ENCODE peak calls at places on chromosomes 3 and 15, in seven cellular contexts. A is mesenchymal stem cell, U is H9, C is H1, S is mesendoderm, K is IMR-90, L is trophoblast cell. F is an unnamed sample.

GRCh38 chr15:50669611-50670010 is 17.0 kb downstream of the TRPM7 start:
- DNase-seq in A (no peak), U (no peak), C (no peak), S (no peak), K (no peak), L (no peak), F (no peak)

GRCh38 chr3:52444860-52445793 is at the start of gene SEMA3G:
- DNase-seq in A (peak), U (peak), C (peak), S (peak), K (peak), L (peak), F (no peak)

GRCh38 chr3:79824166-79824565 is 56.4 kb upstream of the ROBO1 start:
- DNase-seq in A (no peak), U (no peak), C (no peak), S (no peak), K (no peak), L (no peak), F (no peak)

GRCh38 chr15:50241684-50242450 is 23.7 kb downstream of the HDC start:
- DNase-seq in A (peak), U (no peak), C (no peak), S (no peak), K (peak), L (no peak), F (no peak)

GRCh38 chr3:58170376-58170775 is 40.4 kb downstream of the DNASE1L3 start:
- DNase-seq in A (no peak), U (no peak), C (no peak), S (no peak), K (no peak), L (no peak), F (no peak)

GRCh38 chr3:32102289-32102688 is 4.1 kb upstream of the GPD1L start:
- DNase-seq in A (peak), U (no peak), C (no peak), S (no peak), K (no peak), L (no peak), F (no peak)

GRCh38 chr3:117856354-117856753 is 1146.8 kb downstream of the TUSC7 start:
- DNase-seq in A (no peak), U (no peak), C (no peak), S (no peak), K (no peak), L (no peak), F (no peak)

GRCh38 chr3:157104928-157105652 is 54.9 kb downstream of the CCNL1 start:
- DNase-seq in A (no peak), U (peak), C (no peak), S (peak), K (no peak), L (no peak), F (no peak)

GRCh38 chr3:98787181-98787580 is 24.0 kb downstream of the ST3GAL6 start:
- DNase-seq in A (no peak), U (no peak), C (no peak), S (no peak), K (no peak), L (no peak), F (no peak)

GRCh38 chr3:42025388-42026138 is 63.7 kb upstream of the ULK4 start:
- DNase-seq in A (peak), U (peak), C (no peak), S (peak), K (peak), L (peak), F (peak)

GRCh38 chr3:129416408-129416807 is 12.0 kb downstream of the EFCAB12 start:
- DNase-seq in A (no peak), U (no peak), C (no peak), S (no peak), K (no peak), L (no peak), F (no peak)

GRCh38 chr15:31352283-31352880 is 25.7 kb downstream of the KLF13 start:
- DNase-seq in A (no peak), U (no peak), C (no peak), S (no peak), K (peak), L (no peak), F (no peak)

GRCh38 chr15:100049483-100049882 is 292.3 kb downstream of the ADAMTS17 start:
- DNase-seq in A (no peak), U (no peak), C (no peak), S (no peak), K (no peak), L (no peak), F (no peak)

GRCh38 chr15:31499953-31500808 is 173.5 kb downstream of the KLF13 start:
- DNase-seq in A (no peak), U (peak), C (no peak), S (peak), K (no peak), L (no peak), F (no peak)

GRCh38 chr15:39640665-39641064 is 59.8 kb downstream of the THBS1 start:
- DNase-seq in A (no peak), U (no peak), C (no peak), S (no peak), K (no peak), L (no peak), F (no peak)

GRCh38 chr3:194536883-194537637 is 50.3 kb upstream of the ATP13A3 start:
- DNase-seq in A (peak), U (no peak), C (no peak), S (no peak), K (peak), L (no peak), F (no peak)

GRCh38 chr3:61081554-61081953 is 169.7 kb downstream of the FHIT start:
- DNase-seq in A (no peak), U (no peak), C (no peak), S (no peak), K (no peak), L (no peak), F (no peak)

GRCh38 chr3:178669046-178669445 is 132.8 kb downstream of the KCNMB2 start:
- DNase-seq in A (peak), U (no peak), C (no peak), S (peak), K (no peak), L (no peak), F (no peak)

GRCh38 chr3:127629462-127630403 is 748 bp downstream of the PODXL2 start:
- DNase-seq in A (no peak), U (no peak), C (no peak), S (no peak), K (no peak), L (no peak), F (no peak)

GRCh38 chr3:88188436-88188835 is 38.7 kb downstream of the C3orf38 start:
- DNase-seq in A (peak), U (no peak), C (no peak), S (no peak), K (no peak), L (peak), F (no peak)

GRCh38 chr3:161273589-161274218 is 52.6 kb downstream of the NMD3 start:
- DNase-seq in A (peak), U (no peak), C (no peak), S (peak), K (peak), L (peak), F (peak)

GRCh38 chr15:66399276-66399675 is 12.6 kb downstream of the MAP2K1 start:
- DNase-seq in A (no peak), U (no peak), C (no peak), S (no peak), K (no peak), L (no peak), F (no peak)

GRCh38 chr15:68391084-68391483 is 40.9 kb downstream of the ITGA11 start:
- DNase-seq in A (no peak), U (peak), C (no peak), S (no peak), K (no peak), L (no peak), F (no peak)

GRCh38 chr3:111712294-111713180 is 117.4 kb upstream of the ZBED2 start:
- DNase-seq in A (no peak), U (no peak), C (no peak), S (peak), K (no peak), L (peak), F (no peak)

GRCh38 chr3:37053753-37054152 is 60.4 kb downstream of the MLH1 start:
- DNase-seq in A (no peak), U (no peak), C (no peak), S (no peak), K (no peak), L (no peak), F (no peak)

GRCh38 chr3:51709004-51709420 is 2.1 kb downstream of the GRM2 start:
- DNase-seq in A (no peak), U (peak), C (no peak), S (no peak), K (no peak), L (no peak), F (no peak)

GRCh38 chr3:22361465-22361864 is 610.5 kb upstream of the ZNF385D start:
- DNase-seq in A (no peak), U (no peak), C (no peak), S (no peak), K (no peak), L (no peak), F (no peak)

GRCh38 chr3:112333002-112333385 is at the start of gene CD200:
- DNase-seq in A (peak), U (peak), C (no peak), S (peak), K (peak), L (peak), F (peak)

DNA sequence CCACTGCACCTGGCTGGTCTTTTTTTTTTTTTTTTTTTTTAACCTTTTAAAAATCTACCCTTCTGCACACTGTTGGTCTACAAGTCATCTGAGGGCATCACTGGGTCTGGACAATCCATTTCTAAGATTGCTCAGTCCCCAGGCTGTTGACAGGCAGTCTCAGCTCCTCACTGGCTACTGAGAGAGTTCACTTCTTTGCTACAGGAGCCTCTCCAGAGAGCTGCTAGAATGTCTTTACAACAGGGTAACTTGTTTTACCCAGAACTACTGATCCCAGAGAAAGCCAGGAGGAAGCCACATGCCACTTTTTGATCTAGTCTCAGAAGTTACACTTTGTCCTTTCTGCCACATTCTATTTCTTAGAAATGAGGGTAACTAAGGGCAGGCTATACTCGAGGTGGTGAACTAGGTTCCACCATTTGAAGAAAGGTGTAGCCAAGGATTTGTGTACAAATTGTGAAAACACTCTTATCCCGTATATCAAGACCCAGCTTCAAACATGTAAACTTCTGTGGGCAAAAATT is 5.7 kb upstream of the CCNB2 start:
- DNase-seq in A (no peak), U (no peak), C (no peak), S (no peak), K (no peak), L (no peak), F (no peak)
- H3K27ac ChIP-seq in A (no peak), U (no peak), C (no peak), S (no peak), K (no peak), L (no peak), F (no peak)

GRCh38 chr3:151612119-151612518 is 121.6 kb upstream of the AADACL2 start:
- DNase-seq in A (no peak), U (no peak), C (no peak), S (no peak), K (no peak), L (no peak), F (no peak)
- H2AK5ac ChIP-seq in A (no peak), U (no peak), C (no peak), S (no peak), K (no peak), L (no peak), F (no peak)

DNA sequence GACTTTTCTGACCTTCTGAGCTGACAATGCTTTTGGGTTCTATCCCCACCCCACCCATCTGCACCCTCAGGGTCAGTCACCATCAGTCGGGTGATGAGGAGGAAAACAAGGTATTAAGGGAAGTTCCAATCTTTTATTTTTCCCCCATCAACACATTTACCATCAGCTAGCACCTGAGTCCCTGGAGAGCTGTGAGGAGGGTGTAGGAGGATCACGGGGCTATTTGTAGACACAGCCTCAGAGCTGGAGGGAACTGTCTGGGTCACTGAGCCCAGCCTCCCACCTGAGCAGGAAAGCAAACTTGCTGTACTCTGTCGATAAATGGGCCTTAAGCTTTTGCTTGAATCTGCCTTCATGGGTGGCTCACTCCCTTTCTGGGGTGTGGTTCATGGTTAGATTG is 24.8 kb upstream of the ZFAND6 start:
- DNase-seq in A (no peak), U (no peak), C (no peak), S (no peak), K (no peak), L (no peak), F (no peak)
- H3K27ac ChIP-seq in A (no peak), U (no peak), C (no peak), S (no peak), K (no peak), L (no peak), F (no peak)

DNA sequence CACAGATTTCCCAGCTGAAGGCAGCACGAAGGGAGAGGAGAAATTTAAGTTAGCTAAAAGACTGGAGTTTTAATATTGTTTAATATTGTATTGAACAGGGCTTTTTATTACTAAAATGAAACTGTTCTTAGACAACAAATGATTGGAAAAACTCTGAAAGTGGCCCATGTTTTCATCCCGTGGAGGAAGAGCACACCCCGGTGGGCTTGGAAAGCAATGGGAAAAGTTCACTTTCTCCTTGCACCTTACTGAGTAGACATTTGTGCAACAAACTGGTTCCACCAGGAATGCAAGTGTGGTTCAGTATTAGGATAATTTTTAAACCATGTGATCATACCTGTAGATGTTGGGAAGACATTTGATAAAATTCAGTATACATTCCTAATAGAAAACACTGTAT is 8.2 kb upstream of the ESYT3 start:
- DNase-seq in A (peak), U (no peak), C (no peak), S (no peak), K (peak), L (peak), F (no peak)
- H2AK5ac ChIP-seq in A (no peak), U (no peak), C (no peak), S (no peak), K (no peak), L (no peak), F (no peak)

GRCh38 chr3:50600141-50600753 is 11.3 kb downstream of the CISH start:
- DNase-seq in A (no peak), U (no peak), C (no peak), S (no peak), K (no peak), L (no peak), F (no peak)
- H3K27ac ChIP-seq in A (no peak), U (no peak), C (no peak), S (no peak), K (no peak), L (no peak), F (no peak)

DNA sequence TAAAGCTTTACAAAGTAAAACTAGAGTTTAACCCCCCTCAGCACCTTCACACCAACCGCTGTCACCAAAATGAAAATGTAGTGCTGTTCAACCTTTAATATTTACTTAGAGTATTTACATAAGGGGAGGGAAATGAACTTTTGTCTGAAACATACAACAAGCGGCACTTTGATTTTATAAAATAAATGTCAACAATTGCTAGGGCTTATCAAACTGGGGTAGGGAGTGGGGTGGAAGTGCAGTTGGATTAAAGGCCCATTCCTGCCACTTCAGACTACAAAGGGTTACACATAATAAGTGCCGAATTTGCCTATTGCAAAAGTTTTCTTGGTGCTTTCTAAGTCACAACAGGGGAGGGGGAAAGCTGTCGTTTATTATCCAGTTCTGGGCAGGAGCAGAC is 16.7 kb downstream of the SOX2 start:
- DNase-seq in A (no peak), U (no peak), C (no peak), S (no peak), K (no peak), L (no peak), F (no peak)
- H2AK5ac ChIP-seq in A (no peak), U (no peak), C (peak), S (no peak), K (no peak), L (no peak), F (no peak)

F was measured in neuronal stem cell.